ENCODE peak calls at places on chromosomes 16 and 17, in nine cellular contexts. G is heart left ventricle; C is stimulated activated CD8-positive, alpha-beta memory T cell treated with anti-CD3 and anti-CD28 coated beads, Interleukin-2, amount 100 ng/mL, for 48 hours; S is GM23338; B is mammary epithelial cell; N is aorta; P is mucosa of gallbladder; H is BJ; O is NCI-H1105. A is an unnamed sample.
A peak's percentile ranks its signal among the peaks of the same experiment; 100 is the strongest.

GRCh38 chr16:63806794-63807506 is 1314.9 kb downstream of the CDH11 start:
- DNase-seq in G (no peak), H (no peak), O (no peak), B (peak; percentile 42), C (no peak), P (no peak), S (no peak), N (no peak), A (no peak)

GRCh38 chr17:61157246-61157887 is 242.3 kb upstream of the TBX2 start:
- DNase-seq in O (peak; percentile 67), S (no peak), C (no peak), P (no peak), B (no peak), H (no peak), N (no peak), G (peak; percentile 10), A (no peak)

GRCh38 chr16:86568677-86569623 is 2.3 kb downstream of the FOXC2 start:
- DNase-seq in N (no peak), S (peak; percentile 51), O (no peak), B (no peak), G (no peak), P (no peak), C (no peak), H (no peak), A (no peak)

GRCh38 chr17:79306688-79307323 is 232.2 kb downstream of the ENGASE start:
- DNase-seq in C (no peak), H (no peak), O (peak; percentile 57), B (no peak), P (peak; percentile 81), G (peak; percentile 35), N (peak; percentile 88), S (no peak), A (no peak)

GRCh38 chr17:50944902-50945720 is 79.0 kb upstream of the TOB1 start:
- DNase-seq in H (no peak), G (no peak), S (peak; percentile 37), O (no peak), C (no peak), P (no peak), B (no peak), N (no peak), A (no peak)

GRCh38 chr17:72419866-72420774 is 299.3 kb downstream of the SOX9 start:
- DNase-seq in N (no peak), G (no peak), P (no peak), S (no peak), B (no peak), C (no peak), H (no peak), O (no peak), A (no peak)

GRCh38 chr16:72854537-72854936 is 193.4 kb downstream of the ZFHX3 start:
- DNase-seq in S (no peak), N (no peak), P (no peak), O (no peak), G (no peak), C (no peak), B (no peak), H (no peak), A (no peak)

GRCh38 chr16:77208382-77208781 is 9.2 kb downstream of the SYCE1L start:
- DNase-seq in C (no peak), G (no peak), B (no peak), S (no peak), H (no peak), N (no peak), O (no peak), P (no peak), A (no peak)

GRCh38 chr17:68771867-68772515 is 170.8 kb upstream of the FAM20A start:
- DNase-seq in S (peak; percentile 77), G (no peak), O (no peak), C (no peak), B (peak; percentile 39), N (no peak), P (peak; percentile 53), H (peak; percentile 15), A (no peak)

GRCh38 chr17:72822358-72823023 is 270.0 kb downstream of the SLC39A11 start:
- DNase-seq in O (no peak), P (peak; percentile 24), N (no peak), H (no peak), B (no peak), G (no peak), C (no peak), S (no peak), A (peak; percentile 51)

GRCh38 chr17:16187642-16188041 is 27.7 kb downstream of the NCOR1 start:
- DNase-seq in B (no peak), G (no peak), H (no peak), P (no peak), C (no peak), S (no peak), N (no peak), O (no peak), A (no peak)

GRCh38 chr17:20071824-20072691 is 62.9 kb downstream of the SPECC1 start:
- DNase-seq in G (no peak), C (no peak), H (no peak), P (no peak), S (no peak), N (no peak), O (no peak), B (no peak), A (no peak)

GRCh38 chr16:86508947-86509758 is 1.2 kb upstream of the FOXF1 start:
- DNase-seq in S (peak; percentile 63), P (no peak), H (no peak), C (no peak), N (peak; percentile 87), B (peak; percentile 55), O (no peak), G (peak; percentile 44), A (no peak)

GRCh38 chr17:33523577-33523981 is 230.5 kb upstream of the ASIC2 start:
- DNase-seq in B (peak; percentile 5), G (no peak), S (no peak), P (no peak), C (no peak), H (no peak), O (no peak), N (no peak), A (no peak)

A was measured in NK-92 treated with Interleukin-12 subunit alpha and Interleukin-12 subunit beta, amount 100 ng/mL, for 24 hours.